ENCODE peak calls at places on chromosome 9, in six cellular contexts. Z, P, T, V, A and S are unnamed samples.

GRCh38 chr9:80382523-80382922 is 810.8 kb downstream of the TLE4 start:
- DNase-seq in T (no peak), A (no peak), P (peak; percentile 2), Z (no peak), V (no peak), S (no peak)

GRCh38 chr9:116269250-116269649 is 115.7 kb downstream of the PAPPA start:
- DNase-seq in A (no peak), V (no peak), Z (no peak), T (no peak), P (peak; percentile 20), S (no peak)

GRCh38 chr9:129208191-129209091 is 30.4 kb upstream of the IER5L start:
- DNase-seq in A (no peak), Z (peak; percentile 71), V (no peak), T (peak; percentile 38), P (no peak), S (no peak)

GRCh38 chr9:99607852-99608448 is 213.7 kb upstream of the NR4A3 start:
- DNase-seq in Z (no peak), T (no peak), A (no peak), P (no peak), V (no peak), S (no peak)

GRCh38 chr9:70255521-70255920 is 3.3 kb upstream of the SMC5 start:
- DNase-seq in T (no peak), A (no peak), V (no peak), Z (no peak), P (peak; percentile 44), S (no peak)

GRCh38 chr9:89434636-89435314 is 63.1 kb downstream of the SEMA4D start:
- DNase-seq in T (no peak), Z (no peak), V (no peak), P (no peak), A (no peak), S (no peak)

GRCh38 chr9:126804696-126805545 is at the start of gene ZBTB43:
- DNase-seq in Z (peak; percentile 99), A (peak; percentile 98), T (peak; percentile 98), V (peak; percentile 97), P (peak; percentile 83), S (peak; percentile 92)

GRCh38 chr9:134891016-134891589 is 10.5 kb downstream of the FCN2 start:
- DNase-seq in A (no peak), Z (no peak), V (no peak), T (no peak), P (no peak), S (no peak)

GRCh38 chr9:113875917-113876805 is at the start of gene ZNF618:
- DNase-seq in A (peak; percentile 55), V (no peak), Z (peak; percentile 67), T (peak; percentile 8), P (no peak), S (no peak)

GRCh38 chr9:115207003-115207837 is 89.3 kb upstream of the TNC start:
- DNase-seq in V (no peak), Z (no peak), A (no peak), P (peak; percentile 45), T (no peak), S (no peak)

GRCh38 chr9:116694892-116695291 is 7.8 kb downstream of the TRIM32 start:
- DNase-seq in A (no peak), Z (no peak), P (no peak), T (no peak), V (no peak), S (no peak)

GRCh38 chr9:93905473-93906133 is 49.6 kb downstream of the BARX1 start:
- DNase-seq in Z (no peak), A (no peak), T (no peak), P (no peak), V (no peak), S (no peak)

GRCh38 chr9:4297151-4297794 is 2.6 kb downstream of the GLIS3 start:
- DNase-seq in P (peak; percentile 87), T (no peak), A (peak; percentile 87), Z (peak; percentile 88), V (peak; percentile 87), S (peak; percentile 62)

GRCh38 chr9:74645007-74645639 is 148.0 kb downstream of the RORB start:
- DNase-seq in A (no peak), P (no peak), Z (peak; percentile 44), V (no peak), T (no peak), S (no peak)

GRCh38 chr9:36401179-36401740 is 1.2 kb upstream of the RNF38 start:
- DNase-seq in Z (peak; percentile 90), A (peak; percentile 88), P (peak; percentile 42), T (no peak), V (no peak), S (no peak)

GRCh38 chr9:109477269-109478203 is 20.6 kb downstream of the PTPN3 start:
- DNase-seq in V (no peak), A (peak; percentile 91), Z (peak; percentile 93), P (no peak), T (no peak), S (no peak)

GRCh38 chr9:119164716-119165115 is 204.5 kb downstream of the BRINP1 start:
- DNase-seq in P (no peak), Z (no peak), T (no peak), V (no peak), A (no peak), S (no peak)

GRCh38 chr9:131728961-131729360 is 10.9 kb downstream of the RAPGEF1 start:
- DNase-seq in Z (no peak), T (peak; percentile 55), P (no peak), V (no peak), A (no peak), S (no peak)

GRCh38 chr9:131732636-131733340 is 7.1 kb downstream of the RAPGEF1 start:
- DNase-seq in Z (no peak), V (no peak), T (peak; percentile 38), P (no peak), A (no peak), S (no peak)

GRCh38 chr9:131732061-131732526 is 7.8 kb downstream of the RAPGEF1 start:
- DNase-seq in Z (no peak), T (no peak), A (no peak), V (no peak), P (peak; percentile 64), S (no peak)

GRCh38 chr9:131733601-131734061 is 6.2 kb downstream of the RAPGEF1 start:
- DNase-seq in V (no peak), T (no peak), A (peak; percentile 86), P (peak; percentile 99), Z (peak; percentile 79), S (peak; percentile 37)

GRCh38 chr9:131731237-131731995 is 8.5 kb downstream of the RAPGEF1 start:
- DNase-seq in V (no peak), Z (no peak), P (no peak), T (peak; percentile 26), A (no peak), S (no peak)
- H3K27ac ChIP-seq in V (peak overlapping the region; percentile 72), Z (peak overlapping the region; percentile 44), P (no peak overlapping the region), T (peak overlapping the region; percentile 64), A (no peak overlapping the region), S (peak overlapping the region; percentile 26)

GRCh38 chr9:37788328-37788727 is 3.5 kb upstream of the EXOSC3 start:
- DNase-seq in T (no peak), P (no peak), V (no peak), Z (no peak), A (no peak), S (no peak)

GRCh38 chr9:37790096-37790495 is 5.2 kb upstream of the EXOSC3 start:
- DNase-seq in A (no peak), Z (no peak), P (no peak), V (no peak), T (no peak), S (no peak)

GRCh38 chr9:37784291-37784639 is 599 bp downstream of the EXOSC3 start:
- DNase-seq in A (peak; percentile 12), V (no peak), P (no peak), T (no peak), Z (no peak), S (no peak)

GRCh38 chr9:37787059-37787458 is 2.2 kb upstream of the EXOSC3 start:
- DNase-seq in V (no peak), Z (no peak), P (no peak), T (no peak), A (no peak), S (no peak)

GRCh38 chr9:37784640-37785483 is at the start of gene EXOSC3:
- DNase-seq in A (peak; percentile 93), V (peak; percentile 93), T (peak; percentile 79), P (peak; percentile 84), Z (peak; percentile 94), S (peak; percentile 58)
- TF ChIP-seq CTCF in A (no peak), V (no peak), T (no peak), P (no peak), Z (peak; percentile 18), S (peak; percentile 16)

DNA sequence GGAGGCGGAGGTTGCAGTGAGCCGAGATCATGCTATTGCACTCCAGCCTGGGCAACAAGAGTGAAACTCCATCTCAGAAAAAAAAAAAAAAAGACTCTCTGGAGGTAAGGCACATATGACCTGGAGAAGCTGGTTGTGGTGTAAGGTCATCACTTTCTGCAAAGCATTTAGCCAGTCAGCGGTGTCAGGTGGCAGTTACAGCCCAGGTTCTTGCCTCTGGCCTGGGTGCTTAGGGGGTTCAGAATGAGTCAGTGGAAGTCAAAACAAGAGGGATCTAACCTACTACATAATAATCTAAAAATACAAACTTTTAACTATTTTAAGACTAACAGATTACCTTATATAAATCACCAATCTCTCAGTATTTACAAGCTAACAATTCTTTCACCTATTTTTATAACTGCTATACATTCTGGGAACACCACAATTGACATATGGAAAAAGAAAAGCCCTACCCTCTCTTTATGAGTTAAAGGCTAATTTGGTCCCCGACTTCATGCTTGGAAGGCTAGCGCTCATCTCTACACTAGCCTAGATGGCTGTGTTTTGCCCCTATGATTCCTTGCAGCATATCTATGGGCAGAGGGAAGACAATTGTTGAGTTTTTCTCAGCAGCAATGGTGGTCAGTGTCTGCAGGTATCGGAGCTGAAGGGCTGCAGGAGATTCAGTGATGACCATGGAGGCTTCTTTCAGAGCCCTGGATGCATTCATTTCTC is 29.2 kb downstream of the STOM start:
- DNase-seq in A (no peak), P (no peak), T (no peak), Z (no peak), V (no peak), S (no peak)
- H3K27ac ChIP-seq in A (no peak overlapping the region), P (no peak overlapping the region), T (no peak overlapping the region), Z (no peak overlapping the region), V (no peak overlapping the region), S (peak overlapping the region; percentile 15)

GRCh38 chr9:15824310-15824709 is 271.5 kb downstream of the CCDC171 start:
- DNase-seq in Z (no peak), P (no peak), T (no peak), A (no peak), V (no peak), S (no peak)
- TF ChIP-seq CTCF in Z (no peak), P (peak; percentile 11), T (no peak), A (no peak), V (no peak), S (no peak)